ENCODE peak calls at places on chromosomes 4 and X, in five cellular contexts. J, Z, L, V and D are unnamed samples. For H3K9me3, the result is how much of the 10 kb centered on the place peaks cover.

GRCh38 chr4:138736362-138736761 is 279.2 kb upstream of the NOCT start:
- DNase-seq in J (no peak), Z (no peak), L (no peak), V (no peak), D (no peak)

GRCh38 chrX:112636288-112636687 is 43.5 kb downstream of the LHFPL1 start:
- DNase-seq in J (no peak), Z (no peak), L (no peak), V (no peak), D (no peak)

GRCh38 chr4:152087335-152087734 is 326.5 kb upstream of the GATB start:
- DNase-seq in J (no peak), Z (no peak), L (no peak), V (no peak), D (no peak)

GRCh38 chrX:125378205-125378604 is 58.5 kb downstream of the TEX13C start:
- DNase-seq in J (no peak), Z (no peak), L (no peak), V (no peak), D (no peak)

GRCh38 chrX:66633541-66633940 is 5.3 kb downstream of the EDA2R start:
- DNase-seq in J (no peak), Z (no peak), L (no peak), V (no peak), D (no peak)

GRCh38 chrX:132860200-132860599 is 98.2 kb downstream of the HS6ST2 start:
- DNase-seq in J (no peak), Z (no peak), L (no peak), V (no peak), D (no peak)

GRCh38 chr4:174401471-174402130 is 117.9 kb downstream of the CEP44 start:
- DNase-seq in J (no peak), Z (peak), L (no peak), V (no peak), D (no peak)

GRCh38 chr4:138519436-138519835 is 277.3 kb upstream of the SLC7A11 start:
- DNase-seq in J (no peak), Z (no peak), L (no peak), V (no peak), D (no peak)

GRCh38 chr4:16717266-16717970 is 181.0 kb downstream of the LDB2 start:
- DNase-seq in J (no peak), Z (no peak), L (no peak), V (no peak), D (no peak)

GRCh38 chr4:8819421-8820177 is 52.0 kb downstream of the HMX1 start:
- DNase-seq in J (no peak), Z (no peak), L (peak), V (no peak), D (no peak)

GRCh38 chrX:3548743-3549441 is 164.6 kb downstream of the PRKX start:
- DNase-seq in J (no peak), Z (peak), L (no peak), V (no peak), D (no peak)

GRCh38 chr4:183580849-183581248 is 76.0 kb downstream of the ING2 start:
- DNase-seq in J (no peak), Z (no peak), L (no peak), V (no peak), D (no peak)

GRCh38 chr4:90995996-90996395 is 868.8 kb downstream of the CCSER1 start:
- DNase-seq in J (no peak), Z (no peak), L (no peak), V (no peak), D (no peak)

GRCh38 chr4:42277291-42277690 is 120.0 kb upstream of the SHISA3 start:
- DNase-seq in J (no peak), Z (no peak), L (no peak), V (no peak), D (no peak)

GRCh38 chr4:26815199-26815598 is 45.4 kb upstream of the STIM2 start:
- DNase-seq in J (no peak), Z (no peak), L (no peak), V (no peak), D (no peak)

GRCh38 chr4:37469286-37469685 is 216.9 kb downstream of the RELL1 start:
- DNase-seq in J (no peak), Z (no peak), L (no peak), V (no peak), D (no peak)

GRCh38 chrX:43025806-43026205 is 247.8 kb upstream of the PPP1R2C start:
- DNase-seq in J (no peak), Z (no peak), L (no peak), V (no peak), D (no peak)

GRCh38 chrX:153818571-153819397 is 11.6 kb downstream of the PDZD4 start:
- DNase-seq in J (no peak), Z (no peak), L (peak), V (no peak), D (peak)

GRCh38 chrX:9897761-9898161 is 69.4 kb upstream of the CLDN34 start:
- DNase-seq in J (no peak), Z (no peak), L (no peak), V (no peak), D (no peak)

GRCh38 chr4:41176357-41176756 is 38.0 kb downstream of the APBB2 start:
- DNase-seq in J (no peak), Z (no peak), L (no peak), V (no peak), D (no peak)

GRCh38 chrX:100648601-100649417 is 4.8 kb downstream of the SRPX2 start:
- DNase-seq in J (peak), Z (peak), L (no peak), V (no peak), D (no peak)

GRCh38 chrX:94361241-94361640 is 687.2 kb downstream of the FAM133A start:
- DNase-seq in J (no peak), Z (no peak), L (no peak), V (no peak), D (no peak)

GRCh38 chrX:333611-334311 is 15.2 kb upstream of the GTPBP6 start:
- DNase-seq in J (no peak), Z (no peak), L (no peak), V (no peak), D (no peak)

GRCh38 chrX:41382699-41383645 is 49.0 kb downstream of the DDX3X start:
- DNase-seq in J (peak), Z (peak), L (no peak), V (no peak), D (no peak)

GRCh38 chrX:111634823-111635410 is 46.1 kb upstream of the ALG13 start:
- DNase-seq in J (no peak), Z (no peak), L (no peak), V (no peak), D (no peak)

GRCh38 chr4:7970031-7970946 is 30.6 kb upstream of the AFAP1 start:
- DNase-seq in J (peak), Z (peak), L (no peak), V (no peak), D (no peak)

GRCh38 chr4:124481123-124481522 is 231.4 kb downstream of the ANKRD50 start:
- DNase-seq in J (no peak), Z (no peak), L (no peak), V (no peak), D (no peak)

GRCh38 chr4:119082661-119083060 is 53.0 kb upstream of the MYOZ2 start:
- DNase-seq in J (no peak), Z (no peak), L (no peak), V (no peak), D (no peak)

GRCh38 chrX:63560601-63561218 is 209.6 kb upstream of the SPIN4 start:
- DNase-seq in J (peak), Z (peak), L (peak), V (no peak), D (peak)

GRCh38 chrX:110006826-110007375 is 4.0 kb downstream of the TMEM164 start:
- DNase-seq in J (no peak), Z (no peak), L (no peak), V (no peak), D (no peak)

GRCh38 chrX:1442016-1442665 is 10.6 kb downstream of the ASMTL start:
- DNase-seq in J (no peak), Z (no peak), L (peak), V (no peak), D (no peak)

GRCh38 chrX:1448793-1449580 is 3.7 kb downstream of the ASMTL start:
- DNase-seq in J (no peak), Z (no peak), L (peak), V (no peak), D (no peak)

GRCh38 chrX:1442724-1443367 is 9.9 kb downstream of the ASMTL start:
- DNase-seq in J (no peak), Z (no peak), L (peak), V (no peak), D (no peak)

GRCh38 chrX:1443496-1444075 is 9.1 kb downstream of the ASMTL start:
- DNase-seq in J (no peak), Z (no peak), L (peak), V (no peak), D (no peak)

GRCh38 chrX:1444896-1445480 is 7.7 kb downstream of the ASMTL start:
- DNase-seq in J (no peak), Z (no peak), L (peak), V (no peak), D (no peak)
- H3K9me3 ChIP-seq in J (under half), Z (under half), L (under half), V (under half), D (under half)

GRCh38 chr4:185799442-185799841 is 12.6 kb downstream of the SORBS2 start:
- DNase-seq in J (no peak), Z (no peak), L (no peak), V (no peak), D (no peak)
- H3K9me3 ChIP-seq in J (under half), Z (under half), L (under half), V (under half), D (under half)

GRCh38 chr4:79121223-79121622 is 182.0 kb upstream of the PAQR3 start:
- DNase-seq in J (no peak), Z (no peak), L (no peak), V (no peak), D (no peak)

GRCh38 chr4:79121875-79122358 is 182.7 kb upstream of the PAQR3 start:
- DNase-seq in J (no peak), Z (no peak), L (no peak), V (no peak), D (no peak)
- H3K9me3 ChIP-seq in J (under half), Z (under half), L (under half), V (under half), D (under half)

GRCh38 chr4:175986-176385 is 51.7 kb downstream of the ZNF718 start:
- DNase-seq in J (no peak), Z (no peak), L (no peak), V (no peak), D (no peak)
- H3K9me3 ChIP-seq in J (under half), Z (under half), L (under half), V (half or more), D (under half)

GRCh38 chr4:98745372-98745771 is 87.0 kb upstream of the TSPAN5 start:
- DNase-seq in J (peak), Z (peak), L (no peak), V (no peak), D (no peak)
- H3K9me3 ChIP-seq in J (under half), Z (under half), L (under half), V (under half), D (under half)

DNA sequence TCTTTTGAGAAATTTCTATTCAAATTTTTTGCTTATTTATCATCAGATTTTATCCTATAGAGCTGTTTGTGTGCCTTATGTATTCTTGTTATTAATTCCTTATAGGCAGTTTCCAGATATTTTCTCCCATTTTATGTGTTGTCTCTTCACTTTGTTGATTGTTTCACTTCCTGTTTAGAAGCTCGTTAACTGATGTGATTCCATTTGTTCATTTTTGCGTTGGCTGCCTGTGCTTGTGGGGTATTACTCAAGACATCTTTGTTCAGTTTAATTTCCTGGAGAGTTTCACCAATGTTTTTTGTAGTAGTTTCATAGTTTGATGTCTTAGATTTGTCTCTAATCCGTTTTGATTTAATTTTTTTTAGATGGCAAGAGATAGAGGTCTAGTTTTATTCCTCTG is 14.6 kb downstream of the ZNF718 start:
- DNase-seq in J (no peak), Z (no peak), L (no peak), V (no peak), D (no peak)
- H3K9me3 ChIP-seq in J (under half), Z (half or more), L (half or more), V (half or more), D (under half)

GRCh38 chr4:271492-272103 is 33.7 kb downstream of the ZNF732 start:
- DNase-seq in J (no peak), Z (no peak), L (no peak), V (no peak), D (no peak)
- H3K9me3 ChIP-seq in J (under half), Z (under half), L (under half), V (half or more), D (under half)